ENCODE peak calls at places on chromosomes 7 and 10, in five cellular contexts. One of them, this sample, is unnamed. For H3K4me1, the result is how much of the 10 kb centered on the place peaks cover.

GRCh38 chr7:44261239-44261638 is 60.5 kb downstream of the YKT6 start:
- DNase-seq in heart left ventricle: no peak
- DNase-seq in ovary: no peak
- DNase-seq in esophagus squamous epithelium: no peak
- DNase-seq in K562: no peak
- DNase-seq in this sample: no peak

GRCh38 chr7:47807756-47808155 is 140.5 kb downstream of the PKD1L1 start:
- DNase-seq in heart left ventricle: no peak
- DNase-seq in ovary: no peak
- DNase-seq in esophagus squamous epithelium: no peak
- DNase-seq in K562: no peak
- DNase-seq in this sample: no peak

GRCh38 chr10:86785021-86785420 is 28.6 kb downstream of the BMPR1A start:
- DNase-seq in heart left ventricle: no peak
- DNase-seq in ovary: no peak
- DNase-seq in esophagus squamous epithelium: no peak
- DNase-seq in K562: no peak
- DNase-seq in this sample: no peak

GRCh38 chr7:88669913-88670312 is 89.6 kb upstream of the ZNF804B start:
- DNase-seq in heart left ventricle: no peak
- DNase-seq in ovary: no peak
- DNase-seq in esophagus squamous epithelium: no peak
- DNase-seq in K562: no peak
- DNase-seq in this sample: no peak

GRCh38 chr7:50939026-50939425 is 156.3 kb upstream of the GRB10 start:
- DNase-seq in heart left ventricle: no peak
- DNase-seq in ovary: no peak
- DNase-seq in esophagus squamous epithelium: no peak
- DNase-seq in K562: no peak
- DNase-seq in this sample: no peak

GRCh38 chr7:132972745-132973144 is 109.1 kb downstream of the CHCHD3 start:
- DNase-seq in heart left ventricle: no peak
- DNase-seq in ovary: no peak
- DNase-seq in esophagus squamous epithelium: no peak
- DNase-seq in K562: no peak
- DNase-seq in this sample: no peak

GRCh38 chr10:115049957-115050356 is 43.2 kb upstream of the ATRNL1 start:
- DNase-seq in heart left ventricle: no peak
- DNase-seq in ovary: no peak
- DNase-seq in esophagus squamous epithelium: no peak
- DNase-seq in K562: no peak
- DNase-seq in this sample: no peak

GRCh38 chr7:139886899-139887298 is 57.8 kb downstream of the TBXAS1 start:
- DNase-seq in heart left ventricle: no peak
- DNase-seq in ovary: no peak
- DNase-seq in esophagus squamous epithelium: no peak
- DNase-seq in K562: no peak
- DNase-seq in this sample: no peak

GRCh38 chr7:65307651-65308299 is 65.9 kb upstream of the ZNF92 start:
- DNase-seq in heart left ventricle: peak
- DNase-seq in ovary: peak
- DNase-seq in esophagus squamous epithelium: no peak
- DNase-seq in K562: peak
- DNase-seq in this sample: peak

GRCh38 chr7:129782257-129783096 is 170.3 kb downstream of the UBE2H start:
- DNase-seq in heart left ventricle: no peak
- DNase-seq in ovary: no peak
- DNase-seq in esophagus squamous epithelium: no peak
- DNase-seq in K562: no peak
- DNase-seq in this sample: no peak

GRCh38 chr7:159172314-159172892 is 27.7 kb upstream of the VIPR2 start:
- DNase-seq in heart left ventricle: no peak
- DNase-seq in ovary: no peak
- DNase-seq in esophagus squamous epithelium: no peak
- DNase-seq in K562: no peak
- DNase-seq in this sample: no peak

GRCh38 chr10:57692255-57692980 is 575.3 kb downstream of the IPMK start:
- DNase-seq in heart left ventricle: no peak
- DNase-seq in ovary: no peak
- DNase-seq in esophagus squamous epithelium: no peak
- DNase-seq in K562: no peak
- DNase-seq in this sample: no peak

GRCh38 chr7:91233201-91233600 is 31.0 kb upstream of the FZD1 start:
- DNase-seq in heart left ventricle: no peak
- DNase-seq in ovary: no peak
- DNase-seq in esophagus squamous epithelium: no peak
- DNase-seq in K562: no peak
- DNase-seq in this sample: no peak

GRCh38 chr10:22554481-22555182 is 159.7 kb downstream of the PIP4K2A start:
- DNase-seq in heart left ventricle: peak
- DNase-seq in ovary: peak
- DNase-seq in esophagus squamous epithelium: no peak
- DNase-seq in K562: no peak
- DNase-seq in this sample: peak

GRCh38 chr10:11335167-11335652 is 276.2 kb downstream of the USP6NL start:
- DNase-seq in heart left ventricle: no peak
- DNase-seq in ovary: no peak
- DNase-seq in esophagus squamous epithelium: no peak
- DNase-seq in K562: no peak
- DNase-seq in this sample: no peak

GRCh38 chr10:110525349-110526260 is 27.9 kb downstream of the DUSP5 start:
- DNase-seq in heart left ventricle: no peak
- DNase-seq in ovary: no peak
- DNase-seq in esophagus squamous epithelium: no peak
- DNase-seq in K562: no peak
- DNase-seq in this sample: no peak

GRCh38 chr7:127683776-127684681 is 32.0 kb downstream of the SND1 start:
- DNase-seq in heart left ventricle: no peak
- DNase-seq in ovary: no peak
- DNase-seq in esophagus squamous epithelium: no peak
- DNase-seq in K562: no peak
- DNase-seq in this sample: no peak

GRCh38 chr7:142739927-142740492 is 9.3 kb upstream of the PRSS1 start:
- DNase-seq in heart left ventricle: no peak
- DNase-seq in ovary: no peak
- DNase-seq in esophagus squamous epithelium: no peak
- DNase-seq in K562: no peak
- DNase-seq in this sample: no peak

GRCh38 chr10:98458812-98459211 is 12.1 kb upstream of the HPS1 start:
- DNase-seq in heart left ventricle: no peak
- DNase-seq in ovary: no peak
- DNase-seq in esophagus squamous epithelium: no peak
- DNase-seq in K562: no peak
- DNase-seq in this sample: no peak

GRCh38 chr10:4359003-4359402 is 467.0 kb upstream of the AKR1E2 start:
- DNase-seq in heart left ventricle: no peak
- DNase-seq in ovary: no peak
- DNase-seq in esophagus squamous epithelium: no peak
- DNase-seq in K562: no peak
- DNase-seq in this sample: no peak

GRCh38 chr7:17939670-17940301 is 508 bp downstream of the SNX13 start:
- DNase-seq in heart left ventricle: peak
- DNase-seq in ovary: peak
- DNase-seq in esophagus squamous epithelium: no peak
- DNase-seq in K562: peak
- DNase-seq in this sample: peak

GRCh38 chr10:108238261-108238660 is 1073.8 kb upstream of the SORCS1 start:
- DNase-seq in heart left ventricle: no peak
- DNase-seq in ovary: no peak
- DNase-seq in esophagus squamous epithelium: no peak
- DNase-seq in K562: no peak
- DNase-seq in this sample: no peak

GRCh38 chr7:22715969-22716368 is 11.0 kb upstream of the IL6 start:
- DNase-seq in heart left ventricle: no peak
- DNase-seq in ovary: no peak
- DNase-seq in esophagus squamous epithelium: no peak
- DNase-seq in K562: no peak
- DNase-seq in this sample: no peak

GRCh38 chr10:7826971-7827370 is 8.7 kb downstream of the TAF3 start:
- DNase-seq in heart left ventricle: no peak
- DNase-seq in ovary: no peak
- DNase-seq in esophagus squamous epithelium: no peak
- DNase-seq in K562: no peak
- DNase-seq in this sample: peak

GRCh38 chr7:150631866-150632864 is at the start of gene GIMAP6:
- DNase-seq in heart left ventricle: peak
- DNase-seq in ovary: no peak
- DNase-seq in esophagus squamous epithelium: no peak
- DNase-seq in K562: no peak
- DNase-seq in this sample: peak

GRCh38 chr10:1394155-1394912 is 338.1 kb downstream of the WDR37 start:
- DNase-seq in heart left ventricle: no peak
- DNase-seq in ovary: no peak
- DNase-seq in esophagus squamous epithelium: no peak
- DNase-seq in K562: no peak
- DNase-seq in this sample: no peak

GRCh38 chr7:7526006-7526405 is 9.7 kb downstream of the COL28A1 start:
- DNase-seq in heart left ventricle: no peak
- DNase-seq in ovary: no peak
- DNase-seq in esophagus squamous epithelium: no peak
- DNase-seq in K562: no peak
- DNase-seq in this sample: no peak

GRCh38 chr7:13179775-13180448 is 492.5 kb downstream of the ARL4A start:
- DNase-seq in heart left ventricle: no peak
- DNase-seq in ovary: no peak
- DNase-seq in esophagus squamous epithelium: no peak
- DNase-seq in K562: no peak
- DNase-seq in this sample: no peak

GRCh38 chr10:133461841-133462240 is 8.1 kb downstream of the SCART1 start:
- DNase-seq in heart left ventricle: no peak
- DNase-seq in ovary: no peak
- DNase-seq in esophagus squamous epithelium: no peak
- DNase-seq in K562: no peak
- DNase-seq in this sample: no peak

GRCh38 chr10:66176772-66177171 is 749.1 kb upstream of the LRRTM3 start:
- DNase-seq in heart left ventricle: no peak
- DNase-seq in ovary: no peak
- DNase-seq in esophagus squamous epithelium: no peak
- DNase-seq in K562: no peak
- DNase-seq in this sample: no peak

GRCh38 chr7:40697653-40698052 is 562.8 kb downstream of the SUGCT start:
- DNase-seq in heart left ventricle: no peak
- DNase-seq in ovary: no peak
- DNase-seq in esophagus squamous epithelium: no peak
- DNase-seq in K562: no peak
- DNase-seq in this sample: no peak

GRCh38 chr7:42233166-42233565 is 3.8 kb downstream of the GLI3 start:
- DNase-seq in heart left ventricle: no peak
- DNase-seq in ovary: no peak
- DNase-seq in esophagus squamous epithelium: no peak
- DNase-seq in K562: no peak
- DNase-seq in this sample: no peak

GRCh38 chr7:92134271-92135099 is at the start of gene CYP51A1:
- DNase-seq in heart left ventricle: peak
- DNase-seq in ovary: peak
- DNase-seq in esophagus squamous epithelium: peak
- DNase-seq in K562: peak
- DNase-seq in this sample: peak

GRCh38 chr7:54823776-54824175 is 64.8 kb upstream of the SEC61G start:
- DNase-seq in heart left ventricle: peak
- DNase-seq in ovary: no peak
- DNase-seq in esophagus squamous epithelium: no peak
- DNase-seq in K562: no peak
- DNase-seq in this sample: peak

GRCh38 chr7:54831046-54831643 is 72.1 kb upstream of the SEC61G start:
- DNase-seq in heart left ventricle: no peak
- DNase-seq in ovary: no peak
- DNase-seq in esophagus squamous epithelium: no peak
- DNase-seq in K562: no peak
- DNase-seq in this sample: no peak

GRCh38 chr7:54824655-54825054 is 65.6 kb upstream of the SEC61G start:
- DNase-seq in heart left ventricle: no peak
- DNase-seq in ovary: no peak
- DNase-seq in esophagus squamous epithelium: no peak
- DNase-seq in K562: no peak
- DNase-seq in this sample: no peak

GRCh38 chr7:54827719-54828118 is 68.7 kb upstream of the SEC61G start:
- DNase-seq in heart left ventricle: no peak
- DNase-seq in ovary: no peak
- DNase-seq in esophagus squamous epithelium: no peak
- DNase-seq in K562: no peak
- DNase-seq in this sample: no peak

DNA sequence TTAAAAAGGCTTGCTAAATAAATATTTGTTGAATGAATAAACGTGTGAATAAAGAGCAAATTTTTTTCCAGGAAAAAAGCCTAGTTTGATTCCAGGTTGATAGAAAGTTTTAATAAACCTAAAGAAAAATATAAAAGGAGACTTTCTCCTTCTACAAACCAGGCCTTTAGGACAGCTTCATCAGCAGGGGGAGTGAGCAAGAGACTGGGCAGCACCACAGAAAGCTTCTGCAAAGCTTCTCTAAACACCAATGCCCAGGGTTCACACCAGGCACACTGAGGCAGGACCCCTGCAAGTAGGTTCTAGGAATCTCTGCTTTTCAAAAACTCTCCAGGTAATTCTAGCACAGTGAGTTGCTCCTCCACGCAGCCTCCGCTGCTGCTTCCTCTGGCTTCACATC is 66.4 kb upstream of the SEC61G start:
- DNase-seq in heart left ventricle: no peak
- DNase-seq in ovary: no peak
- DNase-seq in esophagus squamous epithelium: no peak
- DNase-seq in K562: no peak
- DNase-seq in this sample: no peak
- TF ChIP-seq CTCF in heart left ventricle: no peak
- TF ChIP-seq CTCF in ovary: no peak
- TF ChIP-seq CTCF in esophagus squamous epithelium: no peak
- TF ChIP-seq CTCF in K562: no peak
- TF ChIP-seq CTCF in this sample: no peak

GRCh38 chr10:124474502-124475070 is 13.0 kb downstream of the LHPP start:
- DNase-seq in heart left ventricle: no peak
- DNase-seq in ovary: no peak
- DNase-seq in esophagus squamous epithelium: no peak
- DNase-seq in K562: no peak
- DNase-seq in this sample: no peak
- H3K4me1 ChIP-seq in heart left ventricle: under half
- H3K4me1 ChIP-seq in ovary: under half
- H3K4me1 ChIP-seq in esophagus squamous epithelium: under half
- H3K4me1 ChIP-seq in K562: under half
- H3K4me1 ChIP-seq in this sample: under half

GRCh38 chr7:37117261-37117660 is 331.4 kb downstream of the ELMO1 start:
- DNase-seq in heart left ventricle: no peak
- DNase-seq in ovary: no peak
- DNase-seq in esophagus squamous epithelium: no peak
- DNase-seq in K562: no peak
- DNase-seq in this sample: no peak
- TF ChIP-seq POLR2A in heart left ventricle: no peak
- TF ChIP-seq POLR2A in ovary: no peak
- TF ChIP-seq POLR2A in esophagus squamous epithelium: no peak
- TF ChIP-seq POLR2A in K562: no peak
- TF ChIP-seq POLR2A in this sample: no peak

DNA sequence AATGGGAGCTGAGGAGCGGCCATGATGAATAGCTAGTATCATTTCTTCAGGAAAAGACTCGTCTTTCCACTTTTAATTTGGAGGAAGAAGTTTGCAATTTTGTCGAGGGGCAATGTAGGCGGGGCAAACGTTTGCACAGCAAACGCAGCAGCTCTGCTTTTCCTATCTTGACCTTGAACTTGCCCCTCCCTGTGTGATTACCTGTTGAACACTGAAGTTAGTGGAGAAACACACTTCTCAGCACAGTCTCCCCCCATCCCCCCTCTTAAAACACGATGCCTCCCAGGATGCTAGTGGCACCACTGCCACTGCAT is 178 bp upstream of the EPDR1 start:
- DNase-seq in heart left ventricle: no peak
- DNase-seq in ovary: no peak
- DNase-seq in esophagus squamous epithelium: no peak
- DNase-seq in K562: no peak
- DNase-seq in this sample: no peak
- TF ChIP-seq CTCF in heart left ventricle: no peak
- TF ChIP-seq CTCF in ovary: no peak
- TF ChIP-seq CTCF in esophagus squamous epithelium: no peak
- TF ChIP-seq CTCF in K562: no peak
- TF ChIP-seq CTCF in this sample: no peak

This sample was measured in adrenal gland.